ENCODE peak calls at places on chromosomes 5 and 9, in five cellular contexts. One of them, this sample, is unnamed.

GRCh38 chr9:36876056-36876455 is 158.0 kb downstream of the PAX5 start:
- DNase-seq in left ventricle myocardium inferior: no peak
- DNase-seq in HFFc6: no peak
- DNase-seq in uterus: no peak
- DNase-seq in AG09309: no peak
- DNase-seq in this sample: no peak

GRCh38 chr5:73454379-73455036 is 5.9 kb upstream of the FOXD1 start:
- DNase-seq in AG09309: no peak
- DNase-seq in HFFc6: peak
- DNase-seq in uterus: no peak
- DNase-seq in left ventricle myocardium inferior: no peak
- DNase-seq in this sample: no peak

GRCh38 chr9:88747768-88748167 is 212.8 kb downstream of the NXNL2 start:
- DNase-seq in left ventricle myocardium inferior: peak
- DNase-seq in uterus: peak
- DNase-seq in AG09309: peak
- DNase-seq in HFFc6: peak
- DNase-seq in this sample: no peak

GRCh38 chr9:21504113-21504512 is 22.0 kb upstream of the IFNE start:
- DNase-seq in uterus: no peak
- DNase-seq in HFFc6: no peak
- DNase-seq in AG09309: no peak
- DNase-seq in left ventricle myocardium inferior: no peak
- DNase-seq in this sample: no peak

GRCh38 chr9:14238044-14238443 is 75.9 kb downstream of the NFIB start:
- DNase-seq in uterus: no peak
- DNase-seq in AG09309: no peak
- DNase-seq in HFFc6: no peak
- DNase-seq in left ventricle myocardium inferior: no peak
- DNase-seq in this sample: no peak

GRCh38 chr9:70046274-70047070 is 2.8 kb downstream of the MAMDC2 start:
- DNase-seq in HFFc6: no peak
- DNase-seq in uterus: no peak
- DNase-seq in AG09309: no peak
- DNase-seq in left ventricle myocardium inferior: peak
- DNase-seq in this sample: no peak

GRCh38 chr5:175842947-175843793 is 28.2 kb upstream of the CPLX2 start:
- DNase-seq in HFFc6: peak
- DNase-seq in uterus: no peak
- DNase-seq in left ventricle myocardium inferior: no peak
- DNase-seq in AG09309: peak
- DNase-seq in this sample: no peak

GRCh38 chr9:128553695-128554094 is 1.3 kb downstream of the SPTAN1 start:
- DNase-seq in HFFc6: peak
- DNase-seq in AG09309: peak
- DNase-seq in uterus: no peak
- DNase-seq in left ventricle myocardium inferior: no peak
- DNase-seq in this sample: no peak

GRCh38 chr5:151718653-151719052 is 31.9 kb upstream of the SPARC start:
- DNase-seq in uterus: no peak
- DNase-seq in HFFc6: peak
- DNase-seq in left ventricle myocardium inferior: no peak
- DNase-seq in AG09309: peak
- DNase-seq in this sample: no peak

GRCh38 chr5:43041131-43041668 is 1.1 kb upstream of the ANXA2R start:
- DNase-seq in AG09309: no peak
- DNase-seq in uterus: peak
- DNase-seq in HFFc6: no peak
- DNase-seq in left ventricle myocardium inferior: peak
- DNase-seq in this sample: peak

GRCh38 chr5:136296846-136297245 is 68.5 kb downstream of the TRPC7 start:
- DNase-seq in HFFc6: no peak
- DNase-seq in uterus: no peak
- DNase-seq in AG09309: no peak
- DNase-seq in left ventricle myocardium inferior: no peak
- DNase-seq in this sample: no peak

GRCh38 chr5:175288048-175288621 is 155.8 kb downstream of the DRD1 start:
- DNase-seq in uterus: no peak
- DNase-seq in left ventricle myocardium inferior: no peak
- DNase-seq in AG09309: peak
- DNase-seq in HFFc6: no peak
- DNase-seq in this sample: no peak

GRCh38 chr9:94166237-94167054 is 82.2 kb downstream of the PTPDC1 start:
- DNase-seq in left ventricle myocardium inferior: peak
- DNase-seq in HFFc6: peak
- DNase-seq in AG09309: peak
- DNase-seq in uterus: peak
- DNase-seq in this sample: peak

GRCh38 chr9:124782661-124783574 is 6.0 kb downstream of the OLFML2A start:
- DNase-seq in AG09309: no peak
- DNase-seq in left ventricle myocardium inferior: no peak
- DNase-seq in HFFc6: no peak
- DNase-seq in uterus: peak
- DNase-seq in this sample: peak

GRCh38 chr9:2729003-2729402 is 11.7 kb downstream of the KCNV2 start:
- DNase-seq in HFFc6: peak
- DNase-seq in uterus: no peak
- DNase-seq in left ventricle myocardium inferior: no peak
- DNase-seq in AG09309: no peak
- DNase-seq in this sample: no peak

GRCh38 chr9:95522871-95523370 is 6.2 kb upstream of the PTCH1 start:
- DNase-seq in left ventricle myocardium inferior: no peak
- DNase-seq in AG09309: no peak
- DNase-seq in uterus: no peak
- DNase-seq in HFFc6: no peak
- DNase-seq in this sample: no peak

GRCh38 chr9:37408933-37409710 is 13.4 kb upstream of the GRHPR start:
- DNase-seq in left ventricle myocardium inferior: no peak
- DNase-seq in HFFc6: no peak
- DNase-seq in AG09309: no peak
- DNase-seq in uterus: no peak
- DNase-seq in this sample: no peak

GRCh38 chr5:1190915-1191314 is 10.5 kb upstream of the SLC6A19 start:
- DNase-seq in AG09309: no peak
- DNase-seq in HFFc6: no peak
- DNase-seq in uterus: no peak
- DNase-seq in left ventricle myocardium inferior: no peak
- DNase-seq in this sample: no peak

GRCh38 chr5:82901281-82901888 is 175.8 kb downstream of the TMEM167A start:
- DNase-seq in left ventricle myocardium inferior: no peak
- DNase-seq in HFFc6: no peak
- DNase-seq in AG09309: no peak
- DNase-seq in uterus: no peak
- DNase-seq in this sample: no peak

GRCh38 chr9:15253197-15253596 is 53.8 kb downstream of the TTC39B start:
- DNase-seq in uterus: no peak
- DNase-seq in AG09309: no peak
- DNase-seq in left ventricle myocardium inferior: no peak
- DNase-seq in HFFc6: peak
- DNase-seq in this sample: no peak

GRCh38 chr9:128314697-128315096 is 7.5 kb downstream of the TRUB2 start:
- DNase-seq in left ventricle myocardium inferior: no peak
- DNase-seq in AG09309: no peak
- DNase-seq in uterus: no peak
- DNase-seq in HFFc6: no peak
- DNase-seq in this sample: no peak

GRCh38 chr5:107893642-107894041 is 222.9 kb upstream of the EFNA5 start:
- DNase-seq in uterus: no peak
- DNase-seq in left ventricle myocardium inferior: no peak
- DNase-seq in AG09309: peak
- DNase-seq in HFFc6: no peak
- DNase-seq in this sample: no peak

GRCh38 chr9:93298498-93299417 is 114.8 kb downstream of the WNK2 start:
- DNase-seq in uterus: no peak
- DNase-seq in HFFc6: no peak
- DNase-seq in left ventricle myocardium inferior: no peak
- DNase-seq in AG09309: no peak
- DNase-seq in this sample: no peak

GRCh38 chr9:122827759-122828090 is 663 bp downstream of the PDCL start:
- DNase-seq in AG09309: no peak
- DNase-seq in HFFc6: peak
- DNase-seq in left ventricle myocardium inferior: no peak
- DNase-seq in uterus: no peak
- DNase-seq in this sample: no peak

GRCh38 chr9:131237931-131238401 is 38.3 kb downstream of the FAM78A start:
- DNase-seq in AG09309: peak
- DNase-seq in left ventricle myocardium inferior: peak
- DNase-seq in HFFc6: peak
- DNase-seq in uterus: no peak
- DNase-seq in this sample: no peak

GRCh38 chr5:160507181-160507811 is 85.6 kb downstream of the PTTG1 start:
- DNase-seq in HFFc6: peak
- DNase-seq in AG09309: peak
- DNase-seq in left ventricle myocardium inferior: no peak
- DNase-seq in uterus: no peak
- DNase-seq in this sample: no peak

GRCh38 chr9:93244510-93245436 is 60.8 kb downstream of the WNK2 start:
- DNase-seq in left ventricle myocardium inferior: no peak
- DNase-seq in HFFc6: no peak
- DNase-seq in AG09309: no peak
- DNase-seq in uterus: no peak
- DNase-seq in this sample: no peak

GRCh38 chr5:61563401-61563800 is 231.3 kb downstream of the ZSWIM6 start:
- DNase-seq in left ventricle myocardium inferior: no peak
- DNase-seq in AG09309: no peak
- DNase-seq in uterus: no peak
- DNase-seq in HFFc6: no peak
- DNase-seq in this sample: no peak

GRCh38 chr5:126122942-126123341 is 300.3 kb upstream of the GRAMD2B start:
- DNase-seq in HFFc6: no peak
- DNase-seq in uterus: no peak
- DNase-seq in AG09309: no peak
- DNase-seq in left ventricle myocardium inferior: no peak
- DNase-seq in this sample: no peak

GRCh38 chr5:163306421-163306820 is 131.0 kb upstream of the CCNG1 start:
- DNase-seq in AG09309: no peak
- DNase-seq in HFFc6: no peak
- DNase-seq in uterus: no peak
- DNase-seq in left ventricle myocardium inferior: no peak
- DNase-seq in this sample: no peak

GRCh38 chr9:125439434-125440272 is 178.0 kb downstream of the GAPVD1 start:
- DNase-seq in HFFc6: no peak
- DNase-seq in AG09309: no peak
- DNase-seq in left ventricle myocardium inferior: no peak
- DNase-seq in uterus: no peak
- DNase-seq in this sample: no peak

GRCh38 chr5:42992035-42992570 is 48.0 kb downstream of the ANXA2R start:
- DNase-seq in HFFc6: peak
- DNase-seq in uterus: peak
- DNase-seq in AG09309: no peak
- DNase-seq in left ventricle myocardium inferior: peak
- DNase-seq in this sample: peak

DNA sequence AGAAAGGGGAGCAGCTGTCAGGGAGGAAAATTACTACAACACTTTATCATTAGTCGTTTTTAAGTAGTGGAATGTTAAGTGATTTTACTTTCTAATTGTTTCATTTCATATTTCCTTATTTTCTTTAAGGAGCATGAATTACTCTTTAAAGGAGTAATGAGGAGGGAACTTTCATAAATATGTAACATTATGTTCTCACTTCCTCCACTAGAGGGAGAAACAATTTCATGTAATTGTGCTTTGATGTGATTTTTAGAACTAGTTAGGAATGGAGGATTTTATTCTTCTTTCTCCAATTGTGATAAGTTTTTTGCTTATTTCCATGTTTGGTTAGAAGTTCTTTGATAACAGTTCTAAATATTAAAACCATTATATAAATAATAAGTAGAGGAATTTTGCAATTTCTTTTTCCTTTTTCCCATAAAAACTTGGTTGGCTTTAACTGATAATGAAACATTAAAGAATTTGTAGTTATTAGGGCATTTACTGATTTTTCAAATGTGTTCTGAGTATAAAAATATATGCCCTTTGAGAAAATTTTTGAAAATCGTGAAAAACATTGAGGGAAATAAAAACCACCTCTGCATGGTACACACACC is 25.6 kb downstream of the CEP78 start:
- DNase-seq in HFFc6: peak
- DNase-seq in AG09309: no peak
- DNase-seq in uterus: no peak
- DNase-seq in left ventricle myocardium inferior: no peak
- DNase-seq in this sample: no peak
- TF ChIP-seq CTCF in HFFc6: peak
- TF ChIP-seq CTCF in AG09309: peak
- TF ChIP-seq CTCF in uterus: peak
- TF ChIP-seq CTCF in left ventricle myocardium inferior: peak
- TF ChIP-seq CTCF in this sample: no peak

GRCh38 chr9:33676746-33677505 is 118.4 kb upstream of the PRSS3 start:
- DNase-seq in AG09309: no peak
- DNase-seq in uterus: peak
- DNase-seq in HFFc6: no peak
- DNase-seq in left ventricle myocardium inferior: peak
- DNase-seq in this sample: no peak
- TF ChIP-seq CTCF in AG09309: no peak
- TF ChIP-seq CTCF in uterus: no peak
- TF ChIP-seq CTCF in HFFc6: no peak
- TF ChIP-seq CTCF in left ventricle myocardium inferior: no peak
- TF ChIP-seq CTCF in this sample: no peak

GRCh38 chr9:137168907-137169763 is 716 bp downstream of the LRRC26 start:
- DNase-seq in AG09309: no peak
- DNase-seq in uterus: no peak
- DNase-seq in left ventricle myocardium inferior: no peak
- DNase-seq in HFFc6: no peak
- DNase-seq in this sample: no peak
- TF ChIP-seq CTCF in AG09309: no peak
- TF ChIP-seq CTCF in uterus: no peak
- TF ChIP-seq CTCF in left ventricle myocardium inferior: no peak
- TF ChIP-seq CTCF in HFFc6: no peak
- TF ChIP-seq CTCF in this sample: no peak

GRCh38 chr5:148912714-148913398 is 86.4 kb downstream of the ADRB2 start:
- DNase-seq in HFFc6: peak
- DNase-seq in uterus: no peak
- DNase-seq in AG09309: peak
- DNase-seq in left ventricle myocardium inferior: no peak
- DNase-seq in this sample: peak
- TF ChIP-seq CTCF in HFFc6: peak
- TF ChIP-seq CTCF in uterus: no peak
- TF ChIP-seq CTCF in AG09309: peak
- TF ChIP-seq CTCF in left ventricle myocardium inferior: peak
- TF ChIP-seq CTCF in this sample: no peak

GRCh38 chr5:50975840-50976239 is 309.4 kb downstream of the PARP8 start:
- DNase-seq in HFFc6: no peak
- DNase-seq in AG09309: no peak
- DNase-seq in uterus: no peak
- DNase-seq in left ventricle myocardium inferior: no peak
- DNase-seq in this sample: no peak

GRCh38 chr5:50984628-50985027 is 318.2 kb downstream of the PARP8 start:
- DNase-seq in uterus: no peak
- DNase-seq in AG09309: no peak
- DNase-seq in left ventricle myocardium inferior: no peak
- DNase-seq in HFFc6: no peak
- DNase-seq in this sample: no peak

GRCh38 chr5:50978903-50979302 is 312.5 kb downstream of the PARP8 start:
- DNase-seq in left ventricle myocardium inferior: no peak
- DNase-seq in AG09309: no peak
- DNase-seq in uterus: no peak
- DNase-seq in HFFc6: no peak
- DNase-seq in this sample: no peak
- TF ChIP-seq CTCF in left ventricle myocardium inferior: no peak
- TF ChIP-seq CTCF in AG09309: no peak
- TF ChIP-seq CTCF in uterus: no peak
- TF ChIP-seq CTCF in HFFc6: no peak
- TF ChIP-seq CTCF in this sample: no peak